ENCODE peak calls at places on chromosome 7, in eight cellular contexts. One of them, this sample, is unnamed.

GRCh38 chr7:102897856-102898531 is 14.8 kb upstream of the LRRC17 start:
- DNase-seq in adrenal gland: no peak
- DNase-seq in right atrium auricular region: no peak
- DNase-seq in hepatocyte: no peak
- DNase-seq in GM13976: no peak
- DNase-seq in lower lobe of right lung: peak; percentile 59
- DNase-seq in left lung: no peak
- DNase-seq in neural progenitor cell: no peak
- DNase-seq in this sample: no peak

GRCh38 chr7:30751696-30752273 is at the start of gene INMT:
- DNase-seq in hepatocyte: no peak
- DNase-seq in neural progenitor cell: no peak
- DNase-seq in lower lobe of right lung: no peak
- DNase-seq in GM13976: no peak
- DNase-seq in left lung: no peak
- DNase-seq in right atrium auricular region: no peak
- DNase-seq in adrenal gland: no peak
- DNase-seq in this sample: no peak

GRCh38 chr7:543790-544527 is 24.3 kb upstream of the PDGFA start:
- DNase-seq in GM13976: no peak
- DNase-seq in right atrium auricular region: no peak
- DNase-seq in adrenal gland: no peak
- DNase-seq in left lung: no peak
- DNase-seq in lower lobe of right lung: peak; percentile 39
- DNase-seq in hepatocyte: no peak
- DNase-seq in neural progenitor cell: no peak
- DNase-seq in this sample: no peak

GRCh38 chr7:116258734-116259133 is 48.4 kb downstream of the TES start:
- DNase-seq in right atrium auricular region: no peak
- DNase-seq in hepatocyte: peak; percentile 67
- DNase-seq in lower lobe of right lung: no peak
- DNase-seq in adrenal gland: peak; percentile 42
- DNase-seq in left lung: no peak
- DNase-seq in neural progenitor cell: peak; percentile 52
- DNase-seq in GM13976: peak; percentile 30
- DNase-seq in this sample: no peak

GRCh38 chr7:30068117-30068516 is 39.9 kb downstream of the PLEKHA8 start:
- DNase-seq in GM13976: no peak
- DNase-seq in hepatocyte: no peak
- DNase-seq in left lung: no peak
- DNase-seq in neural progenitor cell: no peak
- DNase-seq in adrenal gland: no peak
- DNase-seq in lower lobe of right lung: no peak
- DNase-seq in right atrium auricular region: no peak
- DNase-seq in this sample: no peak

GRCh38 chr7:134619627-134620331 is 26.9 kb upstream of the BPGM start:
- DNase-seq in GM13976: no peak
- DNase-seq in right atrium auricular region: no peak
- DNase-seq in left lung: no peak
- DNase-seq in hepatocyte: no peak
- DNase-seq in lower lobe of right lung: no peak
- DNase-seq in adrenal gland: no peak
- DNase-seq in neural progenitor cell: no peak
- DNase-seq in this sample: no peak

GRCh38 chr7:98280296-98280695 is 1.2 kb upstream of the BRI3 start:
- DNase-seq in hepatocyte: no peak
- DNase-seq in adrenal gland: no peak
- DNase-seq in neural progenitor cell: no peak
- DNase-seq in right atrium auricular region: no peak
- DNase-seq in lower lobe of right lung: no peak
- DNase-seq in GM13976: no peak
- DNase-seq in left lung: no peak
- DNase-seq in this sample: no peak

GRCh38 chr7:15515201-15515777 is 46.5 kb downstream of the AGMO start:
- DNase-seq in lower lobe of right lung: no peak
- DNase-seq in hepatocyte: peak; percentile 8
- DNase-seq in right atrium auricular region: no peak
- DNase-seq in neural progenitor cell: no peak
- DNase-seq in adrenal gland: no peak
- DNase-seq in GM13976: no peak
- DNase-seq in left lung: no peak
- DNase-seq in this sample: no peak

GRCh38 chr7:49613759-49614158 is 159.7 kb upstream of the VWC2 start:
- DNase-seq in lower lobe of right lung: no peak
- DNase-seq in neural progenitor cell: no peak
- DNase-seq in right atrium auricular region: no peak
- DNase-seq in left lung: no peak
- DNase-seq in GM13976: no peak
- DNase-seq in hepatocyte: no peak
- DNase-seq in adrenal gland: no peak
- DNase-seq in this sample: no peak

GRCh38 chr7:132751282-132751647 is 175.0 kb upstream of the PLXNA4 start:
- DNase-seq in neural progenitor cell: peak; percentile 65
- DNase-seq in left lung: no peak
- DNase-seq in lower lobe of right lung: no peak
- DNase-seq in adrenal gland: no peak
- DNase-seq in GM13976: no peak
- DNase-seq in right atrium auricular region: no peak
- DNase-seq in hepatocyte: no peak
- DNase-seq in this sample: no peak

GRCh38 chr7:127252736-127253288 is at the start of gene GRM8:
- DNase-seq in neural progenitor cell: peak; percentile 87
- DNase-seq in lower lobe of right lung: peak; percentile 51
- DNase-seq in left lung: no peak
- DNase-seq in adrenal gland: peak; percentile 36
- DNase-seq in GM13976: peak; percentile 44
- DNase-seq in hepatocyte: peak; percentile 61
- DNase-seq in right atrium auricular region: no peak
- DNase-seq in this sample: peak; percentile 29

GRCh38 chr7:127251458-127252379 is 1.0 kb downstream of the GRM8 start:
- DNase-seq in right atrium auricular region: no peak
- DNase-seq in adrenal gland: peak; percentile 17
- DNase-seq in hepatocyte: peak; percentile 21
- DNase-seq in lower lobe of right lung: no peak
- DNase-seq in left lung: no peak
- DNase-seq in neural progenitor cell: peak; percentile 51
- DNase-seq in GM13976: peak; percentile 66
- DNase-seq in this sample: peak; percentile 22

GRCh38 chr7:127250312-127251047 is 2.3 kb downstream of the GRM8 start:
- DNase-seq in GM13976: no peak
- DNase-seq in left lung: no peak
- DNase-seq in right atrium auricular region: no peak
- DNase-seq in neural progenitor cell: no peak
- DNase-seq in hepatocyte: no peak
- DNase-seq in adrenal gland: no peak
- DNase-seq in lower lobe of right lung: no peak
- DNase-seq in this sample: no peak

GRCh38 chr7:127252380-127252718 is 392 bp downstream of the GRM8 start:
- DNase-seq in neural progenitor cell: peak; percentile 12
- DNase-seq in adrenal gland: no peak
- DNase-seq in lower lobe of right lung: no peak
- DNase-seq in right atrium auricular region: no peak
- DNase-seq in left lung: no peak
- DNase-seq in hepatocyte: no peak
- DNase-seq in GM13976: no peak
- DNase-seq in this sample: no peak

GRCh38 chr7:127251048-127251451 is 1.7 kb downstream of the GRM8 start:
- DNase-seq in hepatocyte: no peak
- DNase-seq in neural progenitor cell: peak; percentile 32
- DNase-seq in adrenal gland: no peak
- DNase-seq in GM13976: no peak
- DNase-seq in right atrium auricular region: no peak
- DNase-seq in left lung: no peak
- DNase-seq in lower lobe of right lung: no peak
- DNase-seq in this sample: no peak
- TF ChIP-seq CTCF in hepatocyte: no peak
- TF ChIP-seq CTCF in neural progenitor cell: no peak
- TF ChIP-seq CTCF in adrenal gland: no peak
- TF ChIP-seq CTCF in GM13976: no peak
- TF ChIP-seq CTCF in right atrium auricular region: no peak
- TF ChIP-seq CTCF in left lung: no peak
- TF ChIP-seq CTCF in lower lobe of right lung: no peak
- TF ChIP-seq CTCF in this sample: no peak

GRCh38 chr7:80133361-80134104 is 1.1 kb upstream of the GNAI1 start:
- DNase-seq in hepatocyte: peak; percentile 28
- DNase-seq in adrenal gland: no peak
- DNase-seq in neural progenitor cell: peak; percentile 33
- DNase-seq in lower lobe of right lung: no peak
- DNase-seq in GM13976: no peak
- DNase-seq in right atrium auricular region: no peak
- DNase-seq in left lung: no peak
- DNase-seq in this sample: no peak

GRCh38 chr7:80135306-80136104 is 874 bp downstream of the GNAI1 start:
- DNase-seq in hepatocyte: peak; percentile 57
- DNase-seq in left lung: no peak
- DNase-seq in neural progenitor cell: peak; percentile 54
- DNase-seq in adrenal gland: peak; percentile 57
- DNase-seq in GM13976: peak; percentile 34
- DNase-seq in lower lobe of right lung: no peak
- DNase-seq in right atrium auricular region: no peak
- DNase-seq in this sample: peak; percentile 19

GRCh38 chr7:80136276-80137045 is 1.8 kb downstream of the GNAI1 start:
- DNase-seq in lower lobe of right lung: no peak
- DNase-seq in adrenal gland: no peak
- DNase-seq in right atrium auricular region: no peak
- DNase-seq in neural progenitor cell: peak; percentile 13
- DNase-seq in GM13976: no peak
- DNase-seq in left lung: no peak
- DNase-seq in hepatocyte: peak; percentile 16
- DNase-seq in this sample: no peak

GRCh38 chr7:80134105-80134535 is 511 bp upstream of the GNAI1 start:
- DNase-seq in right atrium auricular region: no peak
- DNase-seq in neural progenitor cell: no peak
- DNase-seq in adrenal gland: no peak
- DNase-seq in GM13976: no peak
- DNase-seq in left lung: no peak
- DNase-seq in lower lobe of right lung: peak; percentile 67
- DNase-seq in hepatocyte: no peak
- DNase-seq in this sample: no peak

GRCh38 chr7:80134536-80135305 is at the start of gene GNAI1:
- DNase-seq in neural progenitor cell: peak; percentile 93
- DNase-seq in GM13976: peak; percentile 34
- DNase-seq in left lung: peak; percentile 64
- DNase-seq in lower lobe of right lung: peak; percentile 71
- DNase-seq in right atrium auricular region: peak; percentile 64
- DNase-seq in adrenal gland: peak; percentile 89
- DNase-seq in hepatocyte: peak; percentile 93
- DNase-seq in this sample: peak; percentile 15
- TF ChIP-seq CTCF in neural progenitor cell: peak; percentile 66
- TF ChIP-seq CTCF in GM13976: no peak
- TF ChIP-seq CTCF in left lung: peak; percentile 31
- TF ChIP-seq CTCF in lower lobe of right lung: peak; percentile 41
- TF ChIP-seq CTCF in right atrium auricular region: peak; percentile 26
- TF ChIP-seq CTCF in adrenal gland: peak; percentile 47
- TF ChIP-seq CTCF in hepatocyte: peak; percentile 69
- TF ChIP-seq CTCF in this sample: no peak

GRCh38 chr7:129503725-129504124 is 1.4 kb downstream of the SMKR1 start:
- DNase-seq in adrenal gland: no peak
- DNase-seq in right atrium auricular region: no peak
- DNase-seq in GM13976: no peak
- DNase-seq in hepatocyte: no peak
- DNase-seq in lower lobe of right lung: no peak
- DNase-seq in left lung: no peak
- DNase-seq in neural progenitor cell: no peak
- DNase-seq in this sample: no peak

GRCh38 chr7:129498021-129498420 is 4.3 kb upstream of the SMKR1 start:
- DNase-seq in right atrium auricular region: peak; percentile 13
- DNase-seq in lower lobe of right lung: no peak
- DNase-seq in adrenal gland: no peak
- DNase-seq in GM13976: no peak
- DNase-seq in left lung: no peak
- DNase-seq in neural progenitor cell: no peak
- DNase-seq in hepatocyte: no peak
- DNase-seq in this sample: no peak

GRCh38 chr7:129501760-129502707 is at the start of gene SMKR1:
- DNase-seq in neural progenitor cell: peak; percentile 81
- DNase-seq in lower lobe of right lung: peak; percentile 91
- DNase-seq in GM13976: peak; percentile 95
- DNase-seq in hepatocyte: peak; percentile 76
- DNase-seq in adrenal gland: peak; percentile 88
- DNase-seq in right atrium auricular region: peak; percentile 62
- DNase-seq in left lung: peak; percentile 86
- DNase-seq in this sample: peak; percentile 97

GRCh38 chr7:129499915-129500463 is 2.3 kb upstream of the SMKR1 start:
- DNase-seq in GM13976: no peak
- DNase-seq in hepatocyte: no peak
- DNase-seq in left lung: no peak
- DNase-seq in lower lobe of right lung: no peak
- DNase-seq in neural progenitor cell: no peak
- DNase-seq in adrenal gland: no peak
- DNase-seq in right atrium auricular region: peak; percentile 28
- DNase-seq in this sample: no peak

GRCh38 chr7:129502708-129503685 is 666 bp downstream of the SMKR1 start:
- DNase-seq in adrenal gland: no peak
- DNase-seq in neural progenitor cell: peak; percentile 65
- DNase-seq in lower lobe of right lung: no peak
- DNase-seq in hepatocyte: peak; percentile 14
- DNase-seq in GM13976: no peak
- DNase-seq in right atrium auricular region: peak; percentile 52
- DNase-seq in left lung: no peak
- DNase-seq in this sample: peak; percentile 29
- TF ChIP-seq CTCF in adrenal gland: no peak
- TF ChIP-seq CTCF in neural progenitor cell: peak; percentile 43
- TF ChIP-seq CTCF in lower lobe of right lung: no peak
- TF ChIP-seq CTCF in hepatocyte: peak; percentile 22
- TF ChIP-seq CTCF in GM13976: no peak
- TF ChIP-seq CTCF in right atrium auricular region: no peak
- TF ChIP-seq CTCF in left lung: no peak
- TF ChIP-seq CTCF in this sample: no peak

DNA sequence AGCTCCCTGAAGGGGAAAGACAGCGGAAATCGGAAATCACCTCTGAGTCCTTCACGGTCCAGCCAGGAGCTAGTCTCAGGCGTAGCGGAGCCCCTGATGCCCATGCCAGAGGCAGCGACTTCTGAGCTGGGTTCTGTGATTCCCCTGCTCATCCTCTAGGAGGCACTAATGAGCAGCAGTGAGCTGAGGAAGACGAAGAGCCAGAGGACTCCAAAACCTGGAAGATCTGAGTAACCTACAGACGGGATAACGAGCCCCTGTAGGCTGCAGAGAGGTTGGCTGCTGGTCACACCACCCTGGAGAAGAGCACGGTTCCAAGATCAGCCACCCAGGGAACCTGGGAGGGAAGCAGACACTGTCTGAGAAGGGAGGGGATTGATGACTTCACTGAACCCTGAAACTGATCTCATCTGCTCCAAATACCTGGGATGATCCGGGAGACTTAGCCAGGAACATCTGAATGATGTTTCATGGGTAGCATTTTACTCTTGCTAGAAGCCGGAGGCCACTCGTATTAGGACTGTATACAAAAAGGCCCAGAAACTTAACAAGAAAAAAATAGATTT is 304.1 kb downstream of the PAXIP1 start:
- DNase-seq in neural progenitor cell: peak; percentile 65
- DNase-seq in GM13976: no peak
- DNase-seq in right atrium auricular region: no peak
- DNase-seq in lower lobe of right lung: no peak
- DNase-seq in left lung: no peak
- DNase-seq in hepatocyte: no peak
- DNase-seq in adrenal gland: no peak
- DNase-seq in this sample: no peak
- TF ChIP-seq CTCF in neural progenitor cell: peak; percentile 72
- TF ChIP-seq CTCF in GM13976: peak; percentile 14
- TF ChIP-seq CTCF in right atrium auricular region: no peak
- TF ChIP-seq CTCF in lower lobe of right lung: peak; percentile 22
- TF ChIP-seq CTCF in left lung: no peak
- TF ChIP-seq CTCF in hepatocyte: peak; percentile 39
- TF ChIP-seq CTCF in adrenal gland: no peak
- TF ChIP-seq CTCF in this sample: no peak